ENCODE peak calls at places on chromosomes 11 and 22, in ten cellular contexts. One of them, this sample, is unnamed.

GRCh38 chr11:118117790-118118601 is 31.2 kb upstream of the SMIM35 start:
- DNase-seq in brain microvascular endothelial cell: no peak
- DNase-seq in right lobe of liver: no peak
- DNase-seq in spleen: no peak
- DNase-seq in cardiac muscle cell: no peak
- DNase-seq in breast epithelium: no peak
- DNase-seq in right atrium auricular region: no peak
- DNase-seq in WERI-Rb-1: no peak
- DNase-seq in prostate gland: no peak
- DNase-seq in astrocyte of the spinal cord: no peak
- DNase-seq in this sample: no peak

GRCh38 chr11:65423516-65424199 is 1.1 kb downstream of the NEAT1 start:
- DNase-seq in brain microvascular endothelial cell: no peak
- DNase-seq in right lobe of liver: peak; percentile 63
- DNase-seq in spleen: peak; percentile 84
- DNase-seq in cardiac muscle cell: peak; percentile 73
- DNase-seq in breast epithelium: peak; percentile 52
- DNase-seq in right atrium auricular region: no peak
- DNase-seq in WERI-Rb-1: no peak
- DNase-seq in prostate gland: no peak
- DNase-seq in astrocyte of the spinal cord: peak; percentile 37
- DNase-seq in this sample: no peak

GRCh38 chr11:104435498-104435897 is 271.6 kb upstream of the PDGFD start:
- DNase-seq in brain microvascular endothelial cell: no peak
- DNase-seq in right lobe of liver: no peak
- DNase-seq in spleen: no peak
- DNase-seq in cardiac muscle cell: no peak
- DNase-seq in breast epithelium: no peak
- DNase-seq in right atrium auricular region: no peak
- DNase-seq in WERI-Rb-1: no peak
- DNase-seq in prostate gland: no peak
- DNase-seq in astrocyte of the spinal cord: no peak
- DNase-seq in this sample: no peak

GRCh38 chr11:129644326-129644725 is 171.3 kb upstream of the TMEM45B start:
- DNase-seq in brain microvascular endothelial cell: peak; percentile 53
- DNase-seq in right lobe of liver: no peak
- DNase-seq in spleen: no peak
- DNase-seq in cardiac muscle cell: no peak
- DNase-seq in breast epithelium: no peak
- DNase-seq in right atrium auricular region: no peak
- DNase-seq in WERI-Rb-1: no peak
- DNase-seq in prostate gland: no peak
- DNase-seq in astrocyte of the spinal cord: peak; percentile 63
- DNase-seq in this sample: no peak

GRCh38 chr22:30610299-30610698 is 3.3 kb downstream of the TCN2 start:
- DNase-seq in brain microvascular endothelial cell: no peak
- DNase-seq in right lobe of liver: no peak
- DNase-seq in spleen: no peak
- DNase-seq in cardiac muscle cell: no peak
- DNase-seq in breast epithelium: no peak
- DNase-seq in right atrium auricular region: peak; percentile 64
- DNase-seq in WERI-Rb-1: no peak
- DNase-seq in prostate gland: no peak
- DNase-seq in astrocyte of the spinal cord: no peak
- DNase-seq in this sample: no peak

GRCh38 chr11:78221396-78222315 is 32.9 kb downstream of the USP35 start:
- DNase-seq in brain microvascular endothelial cell: no peak
- DNase-seq in right lobe of liver: no peak
- DNase-seq in spleen: no peak
- DNase-seq in cardiac muscle cell: peak; percentile 16
- DNase-seq in breast epithelium: no peak
- DNase-seq in right atrium auricular region: peak; percentile 58
- DNase-seq in WERI-Rb-1: no peak
- DNase-seq in prostate gland: no peak
- DNase-seq in astrocyte of the spinal cord: no peak
- DNase-seq in this sample: no peak

GRCh38 chr11:10459029-10459970 is 4.2 kb downstream of the AMPD3 start:
- DNase-seq in brain microvascular endothelial cell: no peak
- DNase-seq in right lobe of liver: no peak
- DNase-seq in spleen: no peak
- DNase-seq in cardiac muscle cell: peak; percentile 11
- DNase-seq in breast epithelium: no peak
- DNase-seq in right atrium auricular region: no peak
- DNase-seq in WERI-Rb-1: peak; percentile 59
- DNase-seq in prostate gland: no peak
- DNase-seq in astrocyte of the spinal cord: no peak
- DNase-seq in this sample: no peak

GRCh38 chr11:2519879-2520735 is 75.3 kb downstream of the KCNQ1 start:
- DNase-seq in brain microvascular endothelial cell: no peak
- DNase-seq in right lobe of liver: peak; percentile 50
- DNase-seq in spleen: peak; percentile 57
- DNase-seq in cardiac muscle cell: no peak
- DNase-seq in breast epithelium: peak; percentile 48
- DNase-seq in right atrium auricular region: peak; percentile 46
- DNase-seq in WERI-Rb-1: peak; percentile 3
- DNase-seq in prostate gland: no peak
- DNase-seq in astrocyte of the spinal cord: no peak
- DNase-seq in this sample: no peak

GRCh38 chr11:120326845-120327281 is 1.8 kb downstream of the TLCD5 start:
- DNase-seq in brain microvascular endothelial cell: peak; percentile 77
- DNase-seq in right lobe of liver: no peak
- DNase-seq in spleen: no peak
- DNase-seq in cardiac muscle cell: peak; percentile 35
- DNase-seq in breast epithelium: no peak
- DNase-seq in right atrium auricular region: no peak
- DNase-seq in WERI-Rb-1: no peak
- DNase-seq in prostate gland: no peak
- DNase-seq in astrocyte of the spinal cord: no peak
- DNase-seq in this sample: no peak

GRCh38 chr22:27715078-27715477 is 86.5 kb downstream of the MN1 start:
- DNase-seq in brain microvascular endothelial cell: no peak
- DNase-seq in right lobe of liver: no peak
- DNase-seq in spleen: peak; percentile 37
- DNase-seq in cardiac muscle cell: no peak
- DNase-seq in breast epithelium: no peak
- DNase-seq in right atrium auricular region: no peak
- DNase-seq in WERI-Rb-1: no peak
- DNase-seq in prostate gland: no peak
- DNase-seq in astrocyte of the spinal cord: no peak
- DNase-seq in this sample: no peak

GRCh38 chr11:86453290-86454030 is 78.8 kb downstream of the CCDC81 start:
- DNase-seq in brain microvascular endothelial cell: no peak
- DNase-seq in right lobe of liver: no peak
- DNase-seq in spleen: no peak
- DNase-seq in cardiac muscle cell: no peak
- DNase-seq in breast epithelium: no peak
- DNase-seq in right atrium auricular region: no peak
- DNase-seq in WERI-Rb-1: no peak
- DNase-seq in prostate gland: no peak
- DNase-seq in astrocyte of the spinal cord: no peak
- DNase-seq in this sample: no peak
- TF ChIP-seq CTCF in brain microvascular endothelial cell: peak; percentile 26
- TF ChIP-seq CTCF in right lobe of liver: no peak
- TF ChIP-seq CTCF in spleen: no peak
- TF ChIP-seq CTCF in cardiac muscle cell: no peak
- TF ChIP-seq CTCF in breast epithelium: no peak
- TF ChIP-seq CTCF in right atrium auricular region: no peak
- TF ChIP-seq CTCF in WERI-Rb-1: peak; percentile 37
- TF ChIP-seq CTCF in prostate gland: no peak
- TF ChIP-seq CTCF in astrocyte of the spinal cord: no peak
- TF ChIP-seq CTCF in this sample: peak; percentile 34

GRCh38 chr22:17706451-17706900 is 67.8 kb downstream of the BID start:
- DNase-seq in brain microvascular endothelial cell: peak; percentile 95
- DNase-seq in right lobe of liver: no peak
- DNase-seq in spleen: no peak
- DNase-seq in cardiac muscle cell: peak; percentile 90
- DNase-seq in breast epithelium: no peak
- DNase-seq in right atrium auricular region: no peak
- DNase-seq in WERI-Rb-1: no peak
- DNase-seq in prostate gland: peak; percentile 68
- DNase-seq in astrocyte of the spinal cord: peak; percentile 94
- DNase-seq in this sample: peak; percentile 86

GRCh38 chr22:17706947-17707346 is 67.3 kb downstream of the BID start:
- DNase-seq in brain microvascular endothelial cell: no peak
- DNase-seq in right lobe of liver: no peak
- DNase-seq in spleen: no peak
- DNase-seq in cardiac muscle cell: no peak
- DNase-seq in breast epithelium: no peak
- DNase-seq in right atrium auricular region: no peak
- DNase-seq in WERI-Rb-1: no peak
- DNase-seq in prostate gland: no peak
- DNase-seq in astrocyte of the spinal cord: no peak
- DNase-seq in this sample: no peak

GRCh38 chr22:17705565-17706450 is 67.3 kb downstream of the BCL2L13 start:
- DNase-seq in brain microvascular endothelial cell: no peak
- DNase-seq in right lobe of liver: no peak
- DNase-seq in spleen: no peak
- DNase-seq in cardiac muscle cell: no peak
- DNase-seq in breast epithelium: no peak
- DNase-seq in right atrium auricular region: no peak
- DNase-seq in WERI-Rb-1: no peak
- DNase-seq in prostate gland: no peak
- DNase-seq in astrocyte of the spinal cord: no peak
- DNase-seq in this sample: no peak

GRCh38 chr22:17710023-17710422 is 64.2 kb downstream of the BID start:
- DNase-seq in brain microvascular endothelial cell: no peak
- DNase-seq in right lobe of liver: no peak
- DNase-seq in spleen: no peak
- DNase-seq in cardiac muscle cell: no peak
- DNase-seq in breast epithelium: no peak
- DNase-seq in right atrium auricular region: no peak
- DNase-seq in WERI-Rb-1: no peak
- DNase-seq in prostate gland: no peak
- DNase-seq in astrocyte of the spinal cord: no peak
- DNase-seq in this sample: no peak

DNA sequence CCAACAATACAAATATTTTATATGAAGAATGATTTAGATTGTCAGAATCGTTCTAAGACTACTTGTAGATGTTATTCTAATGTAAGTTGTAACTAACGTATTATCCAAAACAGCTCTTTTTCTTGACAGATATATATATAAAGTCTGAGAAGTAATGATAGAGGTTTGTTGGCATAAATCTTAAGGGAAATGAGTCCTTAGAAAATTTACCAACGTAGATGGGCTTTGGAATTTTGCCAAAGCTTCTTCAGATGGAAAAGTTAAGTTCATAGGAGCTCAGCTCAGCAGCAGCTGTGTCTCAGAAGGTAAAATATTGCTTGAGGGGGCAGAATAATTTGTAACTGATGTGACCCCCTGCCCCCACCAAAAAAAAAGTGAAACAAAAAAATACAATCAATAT is 66.7 kb downstream of the BID start:
- DNase-seq in brain microvascular endothelial cell: no peak
- DNase-seq in right lobe of liver: no peak
- DNase-seq in spleen: no peak
- DNase-seq in cardiac muscle cell: peak; percentile 27
- DNase-seq in breast epithelium: no peak
- DNase-seq in right atrium auricular region: no peak
- DNase-seq in WERI-Rb-1: no peak
- DNase-seq in prostate gland: no peak
- DNase-seq in astrocyte of the spinal cord: peak; percentile 48
- DNase-seq in this sample: no peak
- H3K4me3 ChIP-seq in brain microvascular endothelial cell: peak overlapping the region; percentile 53
- H3K4me3 ChIP-seq in right lobe of liver: peak overlapping the region; percentile 33
- H3K4me3 ChIP-seq in spleen: peak overlapping the region; percentile 16
- H3K4me3 ChIP-seq in cardiac muscle cell: no peak overlapping the region
- H3K4me3 ChIP-seq in breast epithelium: peak overlapping the region; percentile 43
- H3K4me3 ChIP-seq in right atrium auricular region: peak overlapping the region; percentile 10
- H3K4me3 ChIP-seq in WERI-Rb-1: no peak overlapping the region
- H3K4me3 ChIP-seq in prostate gland: no peak overlapping the region
- H3K4me3 ChIP-seq in astrocyte of the spinal cord: peak overlapping the region; percentile 39
- H3K4me3 ChIP-seq in this sample: peak overlapping the region; percentile 63

GRCh38 chr22:43743131-43743530 is 69.0 kb downstream of the EFCAB6 start:
- DNase-seq in brain microvascular endothelial cell: no peak
- DNase-seq in right lobe of liver: no peak
- DNase-seq in spleen: no peak
- DNase-seq in cardiac muscle cell: no peak
- DNase-seq in breast epithelium: no peak
- DNase-seq in right atrium auricular region: no peak
- DNase-seq in WERI-Rb-1: peak; percentile 82
- DNase-seq in prostate gland: no peak
- DNase-seq in astrocyte of the spinal cord: no peak
- DNase-seq in this sample: no peak
- TF ChIP-seq CTCF in brain microvascular endothelial cell: peak; percentile 24
- TF ChIP-seq CTCF in right lobe of liver: no peak
- TF ChIP-seq CTCF in spleen: no peak
- TF ChIP-seq CTCF in cardiac muscle cell: peak; percentile 11
- TF ChIP-seq CTCF in breast epithelium: no peak
- TF ChIP-seq CTCF in right atrium auricular region: no peak
- TF ChIP-seq CTCF in WERI-Rb-1: peak; percentile 87
- TF ChIP-seq CTCF in prostate gland: no peak
- TF ChIP-seq CTCF in astrocyte of the spinal cord: peak; percentile 11
- TF ChIP-seq CTCF in this sample: no peak

GRCh38 chr11:112881461-112881860 is 79.8 kb upstream of the NCAM1 start:
- DNase-seq in brain microvascular endothelial cell: no peak
- DNase-seq in right lobe of liver: peak; percentile 55
- DNase-seq in spleen: no peak
- DNase-seq in cardiac muscle cell: peak; percentile 51
- DNase-seq in breast epithelium: peak; percentile 57
- DNase-seq in right atrium auricular region: peak; percentile 85
- DNase-seq in WERI-Rb-1: no peak
- DNase-seq in prostate gland: peak; percentile 11
- DNase-seq in astrocyte of the spinal cord: peak; percentile 41
- DNase-seq in this sample: no peak
- H3K4me3 ChIP-seq in brain microvascular endothelial cell: peak overlapping the region; percentile 42
- H3K4me3 ChIP-seq in right lobe of liver: no peak overlapping the region
- H3K4me3 ChIP-seq in spleen: no peak overlapping the region
- H3K4me3 ChIP-seq in cardiac muscle cell: peak overlapping the region; percentile 24
- H3K4me3 ChIP-seq in breast epithelium: peak overlapping the region; percentile 34
- H3K4me3 ChIP-seq in right atrium auricular region: peak overlapping the region; percentile 47
- H3K4me3 ChIP-seq in WERI-Rb-1: no peak overlapping the region
- H3K4me3 ChIP-seq in prostate gland: peak overlapping the region; percentile 4
- H3K4me3 ChIP-seq in astrocyte of the spinal cord: peak overlapping the region; percentile 6
- H3K4me3 ChIP-seq in this sample: peak overlapping the region; percentile 52

This sample was measured in epithelial cell of proximal tubule.